ENCODE peak calls at places on chromosome 16, in four cellular contexts. U is GM12878, N is K562, G is HepG2. B is an unnamed sample.

GRCh38 chr16:17377360-17378324 is 93.1 kb downstream of the XYLT1 start:
- DNase-seq in U (peak; percentile 80), N (no peak), G (no peak), B (no peak)

GRCh38 chr16:76583466-76583865 is 306.3 kb downstream of the CNTNAP4 start:
- DNase-seq in U (no peak), N (no peak), G (no peak), B (no peak)

GRCh38 chr16:72829846-72830620 is 217.9 kb downstream of the ZFHX3 start:
- DNase-seq in U (no peak), N (no peak), G (no peak), B (no peak)

GRCh38 chr16:81491522-81492188 is 47.0 kb downstream of the CMIP start:
- DNase-seq in U (no peak), N (no peak), G (no peak), B (no peak)

GRCh38 chr16:31472559-31473203 is 729 bp downstream of the TGFB1I1 start:
- DNase-seq in U (no peak), N (peak; percentile 71), G (peak; percentile 58), B (no peak)

GRCh38 chr16:81265052-81265451 is 26.6 kb downstream of the BCO1 start:
- DNase-seq in U (no peak), N (no peak), G (no peak), B (no peak)

GRCh38 chr16:70772493-70772892 is 28.5 kb downstream of the VAC14 start:
- DNase-seq in U (no peak), N (peak; percentile 18), G (no peak), B (no peak)

GRCh38 chr16:28482026-28482425 is 9.8 kb downstream of the CLN3 start:
- DNase-seq in U (no peak), N (no peak), G (no peak), B (no peak)

GRCh38 chr16:77336637-77337036 is 98.2 kb downstream of the ADAMTS18 start:
- DNase-seq in U (no peak), N (no peak), G (no peak), B (peak; percentile 15)

GRCh38 chr16:86101135-86101911 is 202.4 kb downstream of the IRF8 start:
- DNase-seq in U (no peak), N (no peak), G (no peak), B (no peak)

GRCh38 chr16:53945996-53946395 is 242.0 kb downstream of the FTO start:
- DNase-seq in U (no peak), N (peak; percentile 54), G (peak; percentile 57), B (no peak)

GRCh38 chr16:84724619-84725307 is 25.0 kb downstream of the USP10 start:
- DNase-seq in U (no peak), N (peak; percentile 58), G (no peak), B (no peak)

GRCh38 chr16:69890114-69890890 is 60.8 kb upstream of the CLEC18A start:
- DNase-seq in U (no peak), N (no peak), G (no peak), B (no peak)

GRCh38 chr16:50245417-50246298 is 20.7 kb upstream of the ADCY7 start:
- DNase-seq in U (no peak), N (peak; percentile 87), G (peak; percentile 16), B (no peak)

GRCh38 chr16:73020409-73020884 is 27.5 kb downstream of the ZFHX3 start:
- DNase-seq in U (no peak), N (peak; percentile 9), G (peak; percentile 92), B (no peak)

GRCh38 chr16:29784157-29784556 is 6.1 kb downstream of the ZG16 start:
- DNase-seq in U (no peak), N (no peak), G (no peak), B (no peak)

GRCh38 chr16:71746442-71747046 is 22.0 kb upstream of the PHLPP2 start:
- DNase-seq in U (no peak), N (peak; percentile 56), G (peak; percentile 51), B (no peak)

GRCh38 chr16:27522173-27522707 is 27.5 kb downstream of the GTF3C1 start:
- DNase-seq in U (no peak), N (no peak), G (no peak), B (no peak)

GRCh38 chr16:4067262-4068001 is 48.8 kb downstream of the ADCY9 start:
- DNase-seq in U (no peak), N (no peak), G (peak; percentile 15), B (no peak)

GRCh38 chr16:35194681-35195080 is 1735.3 kb downstream of the TP53TG3F start:
- DNase-seq in U (no peak), N (no peak), G (no peak), B (no peak)

GRCh38 chr16:48911700-48912099 is 301.7 kb upstream of the N4BP1 start:
- DNase-seq in U (no peak), N (no peak), G (no peak), B (no peak)

GRCh38 chr16:23280483-23280967 is 21.6 kb upstream of the SCNN1B start:
- DNase-seq in U (no peak), N (no peak), G (no peak), B (no peak)

GRCh38 chr16:70754874-70755600 is 45.9 kb downstream of the VAC14 start:
- DNase-seq in U (no peak), N (no peak), G (no peak), B (no peak)

GRCh38 chr16:28326881-28327610 is 34.7 kb downstream of the SBK1 start:
- DNase-seq in U (no peak), N (peak; percentile 67), G (peak; percentile 61), B (no peak)

GRCh38 chr16:25264599-25264998 is 7.0 kb upstream of the ZKSCAN2 start:
- DNase-seq in U (no peak), N (peak; percentile 41), G (no peak), B (no peak)

GRCh38 chr16:15980329-15980728 is 30.9 kb downstream of the ABCC1 start:
- DNase-seq in U (no peak), N (no peak), G (no peak), B (no peak)

GRCh38 chr16:19223235-19223847 is 55.3 kb downstream of the SYT17 start:
- DNase-seq in U (no peak), N (peak; percentile 61), G (peak; percentile 58), B (peak; percentile 89)

GRCh38 chr16:11630230-11631056 is 37.8 kb upstream of the SNN start:
- DNase-seq in U (no peak), N (no peak), G (peak; percentile 78), B (no peak)

GRCh38 chr16:11634307-11634706 is 33.9 kb upstream of the SNN start:
- DNase-seq in U (no peak), N (no peak), G (no peak), B (no peak)

GRCh38 chr16:11633113-11633512 is 35.1 kb upstream of the SNN start:
- DNase-seq in U (no peak), N (no peak), G (no peak), B (no peak)

GRCh38 chr16:11631214-11631613 is 37.0 kb upstream of the SNN start:
- DNase-seq in U (no peak), N (no peak), G (no peak), B (no peak)

GRCh38 chr16:11632455-11632921 is 35.8 kb upstream of the SNN start:
- DNase-seq in U (no peak), N (no peak), G (peak; percentile 63), B (no peak)
- TF ChIP-seq HDAC6 in U (no peak), N (no peak), G (no peak), B (no peak)

DNA sequence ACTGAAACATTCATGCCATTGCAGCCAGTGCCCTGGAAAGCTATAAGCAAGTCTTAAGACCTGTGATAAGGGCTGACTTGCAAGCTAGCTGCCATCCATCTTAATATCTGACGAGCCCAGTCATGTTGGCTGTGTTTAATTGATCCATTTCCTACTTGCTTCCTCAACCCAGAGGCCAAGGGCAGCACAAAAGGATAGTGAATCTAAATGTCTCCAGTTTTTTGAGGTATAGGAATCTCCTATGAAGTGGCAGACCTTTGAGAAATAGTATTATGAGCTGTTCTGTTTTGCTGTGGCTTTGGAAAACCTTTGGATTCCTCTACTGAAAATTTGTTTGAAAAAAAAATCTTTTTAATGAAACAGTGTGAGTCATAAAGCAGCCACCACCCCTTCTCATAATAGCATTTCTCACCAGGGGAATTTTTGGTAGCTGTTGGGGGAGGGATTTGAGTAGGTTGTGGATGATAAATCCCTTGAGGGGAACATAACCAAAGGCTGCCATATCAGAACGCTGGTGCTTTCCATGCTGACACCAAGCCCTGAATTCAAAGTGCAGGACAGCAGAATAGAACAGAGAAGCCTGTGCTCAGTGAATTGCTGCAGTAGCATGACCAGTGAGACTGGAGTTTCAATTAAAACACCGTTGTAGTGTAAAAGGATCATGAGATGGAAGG is 12.9 kb downstream of the ZNRF1 start:
- DNase-seq in U (peak; percentile 92), N (peak; percentile 63), G (no peak), B (no peak)
- TF ChIP-seq HDAC6 in U (no peak), N (no peak), G (no peak), B (no peak)

GRCh38 chr16:67030221-67030962 is 1.4 kb downstream of the CBFB start:
- DNase-seq in U (no peak), N (peak; percentile 47), G (no peak), B (no peak)

GRCh38 chr16:67027046-67027445 is 1.9 kb upstream of the CBFB start:
- DNase-seq in U (no peak), N (no peak), G (no peak), B (no peak)

GRCh38 chr16:67029249-67030096 is 524 bp downstream of the CBFB start:
- DNase-seq in U (no peak), N (peak; percentile 73), G (no peak), B (no peak)

GRCh38 chr16:67028167-67028554 is 788 bp upstream of the CBFB start:
- DNase-seq in U (no peak), N (no peak), G (no peak), B (no peak)

DNA sequence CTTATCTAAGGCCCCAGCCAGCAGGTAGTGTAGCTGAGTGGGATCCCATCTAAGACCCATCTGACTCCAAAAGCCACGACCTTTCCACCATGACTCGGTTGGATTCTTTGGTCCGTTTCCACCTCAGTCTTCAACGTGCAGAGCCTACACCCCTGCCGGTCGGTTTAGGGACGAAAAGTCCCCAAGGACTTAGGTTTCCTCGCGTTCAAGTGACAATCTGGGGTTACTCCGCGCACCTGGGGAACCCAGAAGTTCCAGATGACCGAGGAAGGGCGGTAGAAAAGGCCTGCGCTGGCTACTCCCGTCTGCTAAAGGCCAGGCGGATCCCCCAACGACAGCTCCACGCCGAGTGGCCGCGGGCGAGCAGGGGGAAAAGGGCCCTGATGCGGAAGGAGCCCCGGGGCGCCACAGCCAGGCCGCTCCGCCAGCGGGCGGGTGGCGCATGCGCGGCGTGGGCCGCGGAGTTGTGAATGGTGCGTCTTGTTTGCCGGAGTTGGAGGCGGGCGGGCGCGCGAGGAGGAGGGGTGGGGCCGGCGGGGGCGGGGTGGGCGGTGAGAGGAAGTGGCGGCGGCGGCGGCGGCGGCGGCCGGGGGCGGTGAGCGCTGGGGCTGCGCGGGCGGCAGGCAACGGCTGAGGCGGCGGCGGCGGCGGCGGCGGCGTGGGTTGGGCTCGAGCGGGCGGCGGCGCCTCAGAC is at the start of gene CBFB:
- DNase-seq in U (peak; percentile 75), N (peak; percentile 96), G (peak; percentile 90), B (peak; percentile 91)
- TF ChIP-seq HDAC6 in U (no peak), N (no peak), G (no peak), B (no peak)

DNA sequence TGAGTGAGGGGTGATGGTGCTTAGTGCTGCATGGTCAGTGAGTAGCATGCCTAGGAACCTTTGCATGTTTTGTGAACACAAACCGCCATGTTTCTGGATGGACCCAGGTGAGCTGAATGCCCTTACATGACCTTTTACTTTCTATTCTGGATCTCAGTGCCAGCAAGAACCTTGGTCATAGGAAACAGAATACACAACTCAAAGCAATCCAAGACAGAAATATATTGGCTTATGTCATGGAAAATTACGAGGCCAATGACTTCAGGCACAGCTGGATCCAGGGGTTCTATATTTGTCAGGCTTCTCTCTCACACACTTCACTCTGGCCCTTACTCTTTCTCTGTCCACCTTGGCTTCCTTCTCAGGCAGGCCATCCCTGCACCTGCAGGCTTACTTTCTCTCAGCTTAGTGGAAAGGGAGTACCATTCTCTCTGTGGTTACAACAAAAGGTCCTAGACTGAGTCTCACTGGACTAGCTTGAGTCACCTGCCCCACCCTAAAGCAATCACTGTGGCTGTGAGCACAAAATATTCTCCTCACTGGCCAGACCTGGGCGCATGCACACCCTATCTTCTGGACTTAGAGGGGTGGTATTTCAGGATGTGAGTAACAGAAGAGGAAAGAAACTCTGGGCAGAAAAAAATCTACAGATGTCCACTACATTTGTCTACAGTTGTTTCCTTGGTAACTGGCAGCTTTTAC is 20.4 kb upstream of the CPNE2 start:
- DNase-seq in U (no peak), N (no peak), G (no peak), B (no peak)
- TF ChIP-seq HDAC6 in U (no peak), N (no peak), G (no peak), B (no peak)